ENCODE peak calls at places on chromosomes 16 and 17, in nine cellular contexts. N, M, Z, E, S, H, K, T and Y are unnamed samples.

GRCh38 chr16:66888647-66889615 is 8.6 kb downstream of the PDP2 start:
- DNase-seq in T (no peak), M (no peak), H (no peak), E (no peak), N (no peak), Z (no peak), K (no peak), S (peak), Y (no peak)

GRCh38 chr16:56558024-56558747 is 6.7 kb upstream of the MT4 start:
- DNase-seq in E (peak), N (peak), S (peak), K (peak), H (peak), T (no peak), Z (no peak), M (no peak), Y (peak)

GRCh38 chr17:65131946-65132345 is 5.2 kb upstream of the RGS9 start:
- DNase-seq in H (peak), M (no peak), E (peak), T (no peak), K (peak), Z (no peak), S (peak), N (peak), Y (no peak)

GRCh38 chr16:83247767-83248372 is 559.9 kb upstream of the HSBP1 start:
- DNase-seq in Z (no peak), K (no peak), N (no peak), E (no peak), M (no peak), H (no peak), T (no peak), S (no peak), Y (no peak)

GRCh38 chr16:86663691-86664517 is 85.6 kb downstream of the FOXL1 start:
- DNase-seq in H (peak), E (peak), M (no peak), T (no peak), S (peak), N (peak), Z (no peak), K (no peak), Y (no peak)

GRCh38 chr17:41315814-41316430 is 412 bp upstream of the KRTAP17-1 start:
- DNase-seq in K (no peak), E (peak), S (no peak), H (no peak), M (no peak), T (no peak), N (no peak), Z (no peak), Y (no peak)

GRCh38 chr17:63039899-63040602 is 74.0 kb downstream of the TANC2 start:
- DNase-seq in M (no peak), S (peak), T (no peak), K (no peak), E (peak), Z (no peak), H (peak), N (peak), Y (peak)

GRCh38 chr17:48125829-48126612 is 18.5 kb downstream of the SNX11 start:
- DNase-seq in Z (no peak), K (no peak), N (no peak), M (no peak), E (no peak), H (no peak), T (no peak), S (no peak), Y (no peak)

GRCh38 chr16:58508671-58509251 is 6.6 kb upstream of the SETD6 start:
- DNase-seq in H (no peak), Z (no peak), K (no peak), T (no peak), N (no peak), M (no peak), E (no peak), S (no peak), Y (no peak)

GRCh38 chr17:61709567-61709966 is 118.5 kb upstream of the NACA2 start:
- DNase-seq in T (no peak), N (no peak), Z (no peak), K (no peak), M (no peak), S (no peak), E (no peak), H (no peak), Y (no peak)

GRCh38 chr17:36597866-36598777 is 3.3 kb upstream of the MRM1 start:
- DNase-seq in S (no peak), E (no peak), N (no peak), Z (no peak), H (no peak), T (no peak), K (no peak), M (no peak), Y (no peak)

GRCh38 chr16:19240494-19240893 is 45.0 kb upstream of the CLEC19A start:
- DNase-seq in T (no peak), E (no peak), H (no peak), N (no peak), K (no peak), M (no peak), Z (no peak), S (no peak), Y (no peak)

GRCh38 chr16:5216681-5217080 is 119.1 kb upstream of the EEF2KMT start:
- DNase-seq in T (no peak), K (no peak), Z (no peak), H (no peak), E (no peak), S (no peak), M (no peak), N (no peak), Y (no peak)

GRCh38 chr17:82218349-82219075 is 5.9 kb upstream of the CCDC57 start:
- DNase-seq in E (no peak), M (no peak), K (no peak), T (no peak), N (no peak), Z (no peak), S (no peak), H (no peak), Y (no peak)

GRCh38 chr16:13101828-13102227 is 200.4 kb downstream of the SHISA9 start:
- DNase-seq in T (no peak), M (no peak), K (no peak), N (no peak), H (no peak), E (no peak), S (no peak), Z (peak), Y (no peak)

GRCh38 chr16:67951485-67951884 is 7.6 kb upstream of the LCAT start:
- DNase-seq in Z (no peak), T (no peak), S (no peak), N (no peak), E (no peak), K (no peak), H (no peak), M (peak), Y (no peak)

GRCh38 chr17:70119545-70119944 is 44.5 kb downstream of the KCNJ16 start:
- DNase-seq in K (no peak), H (no peak), S (no peak), T (no peak), E (no peak), Z (peak), M (no peak), N (no peak), Y (no peak)

GRCh38 chr17:76723812-76724211 is 2.6 kb downstream of the JMJD6 start:
- DNase-seq in M (no peak), K (no peak), T (no peak), E (no peak), H (no peak), S (no peak), Z (no peak), N (no peak), Y (no peak)

GRCh38 chr16:48381201-48381600 is 4.0 kb downstream of the SIAH1 start:
- DNase-seq in Z (no peak), E (no peak), K (no peak), T (no peak), S (peak), N (no peak), H (peak), M (no peak), Y (no peak)

GRCh38 chr16:89827383-89828198 is 684 bp upstream of the SPIRE2 start:
- DNase-seq in H (peak), E (peak), T (no peak), M (peak), Z (peak), N (peak), S (peak), K (no peak), Y (peak)

GRCh38 chr17:47404875-47405274 is 81.1 kb downstream of the EFCAB13 start:
- DNase-seq in H (no peak), K (no peak), T (no peak), E (no peak), M (no peak), Z (no peak), N (no peak), S (no peak), Y (no peak)

GRCh38 chr17:27492470-27492869 is 36.2 kb downstream of the KSR1 start:
- DNase-seq in K (no peak), N (no peak), Z (no peak), S (peak), M (no peak), E (no peak), T (no peak), H (no peak), Y (no peak)

DNA sequence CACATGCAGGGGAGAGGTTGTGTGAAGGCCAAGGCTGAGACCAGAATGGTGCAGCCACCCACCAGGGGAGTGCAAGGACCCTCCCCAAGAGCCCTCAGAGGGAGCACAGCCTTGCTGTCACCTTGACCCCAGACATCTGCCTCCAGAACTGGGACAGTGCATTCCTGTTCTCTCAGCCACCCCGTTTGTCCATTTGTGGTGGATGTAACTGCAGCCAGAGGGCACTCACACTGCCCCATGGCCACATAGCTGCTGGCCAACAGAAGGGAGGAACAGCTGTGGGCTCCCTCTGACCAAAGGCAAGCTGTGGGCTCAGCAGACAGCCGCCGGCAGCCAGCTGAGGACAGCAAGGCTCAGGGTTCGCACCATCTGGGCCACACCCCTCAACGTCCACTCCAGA is 49.8 kb upstream of the KLHDC4 start:
- DNase-seq in K (no peak), S (no peak), Z (no peak), M (no peak), H (no peak), E (no peak), T (no peak), N (no peak), Y (no peak)
- TF ChIP-seq CTCF in K (peak), S (peak), Z (no peak), M (peak), H (no peak), E (no peak), T (no peak), N (no peak), Y (no peak)

GRCh38 chr17:4394208-4395110 is 28.0 kb upstream of the UBE2G1 start:
- DNase-seq in E (peak), Z (no peak), K (no peak), H (no peak), M (no peak), T (no peak), N (no peak), S (no peak), Y (no peak)
- H3K4me3 ChIP-seq in E (peak), Z (no peak), K (no peak), H (no peak), M (no peak), T (no peak), N (no peak), S (no peak), Y (no peak)

DNA sequence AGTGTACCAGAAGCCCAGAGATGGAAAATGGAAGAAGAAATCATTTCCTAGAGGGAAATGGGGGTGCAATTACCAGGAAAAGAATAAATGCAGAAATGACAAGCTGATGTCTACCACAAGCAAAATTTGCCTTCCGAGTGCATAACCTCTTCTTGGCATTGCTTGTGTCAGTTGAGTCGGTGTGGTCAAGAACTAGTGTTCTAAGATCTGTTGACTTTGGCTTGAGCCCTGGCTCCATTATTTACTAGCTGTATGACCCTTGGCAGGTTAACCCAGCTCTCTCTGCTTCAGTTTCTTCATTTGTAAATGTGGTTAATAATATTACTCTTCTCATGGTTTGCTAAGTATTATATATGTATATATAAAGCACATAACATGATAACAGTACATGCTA is 273.0 kb upstream of the IRX5 start:
- DNase-seq in M (no peak), H (no peak), T (no peak), N (peak), Z (no peak), S (no peak), K (no peak), E (no peak), Y (no peak)
- TF ChIP-seq CTCF in M (no peak), H (no peak), T (no peak), N (no peak), Z (no peak), S (no peak), K (no peak), E (no peak), Y (no peak)

GRCh38 chr17:57519800-57520199 is 225.3 kb downstream of the CCDC182 start:
- DNase-seq in T (no peak), Z (no peak), H (no peak), N (no peak), S (no peak), K (no peak), E (no peak), M (no peak), Y (no peak)
- H3K4me3 ChIP-seq in T (no peak), Z (no peak), H (no peak), N (no peak), S (no peak), K (no peak), E (no peak), M (no peak), Y (no peak)

GRCh38 chr17:80364091-80364691 is 50.8 kb upstream of the ENDOV start:
- DNase-seq in Z (peak), E (peak), K (no peak), H (peak), M (peak), T (no peak), N (no peak), S (no peak), Y (no peak)
- TF ChIP-seq CTCF in Z (peak), E (peak), K (peak), H (peak), M (peak), T (peak), N (peak), S (peak), Y (peak)